ENCODE peak calls at places on chromosomes 13 and 19, in five cellular contexts. One of them, this sample, is unnamed.

GRCh38 chr19:21947775-21948174 is 63.0 kb downstream of the ZNF208 start:
- DNase-seq in K562: peak
- DNase-seq in HepG2: no peak
- DNase-seq in IMR-90: no peak
- DNase-seq in GM12878: no peak
- DNase-seq in this sample: peak

GRCh38 chr13:106535552-106536243 is at the start of gene EFNB2:
- DNase-seq in GM12878: peak
- DNase-seq in K562: peak
- DNase-seq in HepG2: peak
- DNase-seq in IMR-90: peak
- DNase-seq in this sample: peak

GRCh38 chr13:27276188-27276587 is 5.6 kb downstream of the RASL11A start:
- DNase-seq in GM12878: no peak
- DNase-seq in K562: no peak
- DNase-seq in HepG2: no peak
- DNase-seq in IMR-90: peak
- DNase-seq in this sample: peak

GRCh38 chr19:34300380-34300779 is 46.0 kb downstream of the GARRE1 start:
- DNase-seq in GM12878: no peak
- DNase-seq in HepG2: no peak
- DNase-seq in IMR-90: no peak
- DNase-seq in K562: no peak
- DNase-seq in this sample: no peak

GRCh38 chr13:97727991-97728390 is 225.5 kb upstream of the IPO5 start:
- DNase-seq in IMR-90: no peak
- DNase-seq in K562: no peak
- DNase-seq in GM12878: no peak
- DNase-seq in HepG2: no peak
- DNase-seq in this sample: no peak

GRCh38 chr13:77136902-77137420 is 110.0 kb upstream of the FBXL3 start:
- DNase-seq in GM12878: no peak
- DNase-seq in IMR-90: peak
- DNase-seq in HepG2: no peak
- DNase-seq in K562: no peak
- DNase-seq in this sample: no peak

GRCh38 chr19:46776927-46777911 is 11.2 kb downstream of the SLC1A5 start:
- DNase-seq in HepG2: no peak
- DNase-seq in GM12878: no peak
- DNase-seq in IMR-90: no peak
- DNase-seq in K562: peak
- DNase-seq in this sample: peak

GRCh38 chr13:25143693-25144092 is 28.4 kb downstream of the AMER2 start:
- DNase-seq in GM12878: no peak
- DNase-seq in HepG2: no peak
- DNase-seq in K562: no peak
- DNase-seq in IMR-90: no peak
- DNase-seq in this sample: no peak

GRCh38 chr13:97757807-97758206 is 195.7 kb upstream of the IPO5 start:
- DNase-seq in GM12878: no peak
- DNase-seq in HepG2: no peak
- DNase-seq in K562: no peak
- DNase-seq in IMR-90: no peak
- DNase-seq in this sample: no peak

GRCh38 chr19:57632987-57633831 is at the start of gene ZNF211:
- DNase-seq in GM12878: peak
- DNase-seq in IMR-90: peak
- DNase-seq in K562: peak
- DNase-seq in HepG2: peak
- DNase-seq in this sample: peak

GRCh38 chr13:27309401-27309958 is 38.9 kb downstream of the RASL11A start:
- DNase-seq in IMR-90: no peak
- DNase-seq in GM12878: no peak
- DNase-seq in HepG2: no peak
- DNase-seq in K562: no peak
- DNase-seq in this sample: no peak

GRCh38 chr19:35571406-35571965 is 8.0 kb upstream of the ATP4A start:
- DNase-seq in K562: no peak
- DNase-seq in GM12878: no peak
- DNase-seq in IMR-90: no peak
- DNase-seq in HepG2: no peak
- DNase-seq in this sample: no peak

GRCh38 chr19:46788968-46789338 is 559 bp upstream of the SLC1A5 start:
- DNase-seq in HepG2: no peak
- DNase-seq in IMR-90: no peak
- DNase-seq in GM12878: no peak
- DNase-seq in K562: no peak
- DNase-seq in this sample: no peak

GRCh38 chr13:111322916-111323331 is 2.5 kb downstream of the TEX29 start:
- DNase-seq in K562: no peak
- DNase-seq in GM12878: no peak
- DNase-seq in HepG2: no peak
- DNase-seq in IMR-90: no peak
- DNase-seq in this sample: no peak

GRCh38 chr19:31340059-31341025 is 8.9 kb downstream of the TSHZ3 start:
- DNase-seq in HepG2: no peak
- DNase-seq in IMR-90: peak
- DNase-seq in K562: no peak
- DNase-seq in GM12878: no peak
- DNase-seq in this sample: peak

GRCh38 chr13:81171065-81171647 is 830.2 kb upstream of the SPRY2 start:
- DNase-seq in GM12878: no peak
- DNase-seq in HepG2: peak
- DNase-seq in IMR-90: no peak
- DNase-seq in K562: peak
- DNase-seq in this sample: peak

GRCh38 chr19:53132231-53132991 is at the start of gene ZNF415:
- DNase-seq in K562: no peak
- DNase-seq in IMR-90: peak
- DNase-seq in GM12878: no peak
- DNase-seq in HepG2: no peak
- DNase-seq in this sample: peak

GRCh38 chr13:104011505-104012270 is 945.5 kb upstream of the SLC10A2 start:
- DNase-seq in IMR-90: no peak
- DNase-seq in GM12878: no peak
- DNase-seq in K562: no peak
- DNase-seq in HepG2: no peak
- DNase-seq in this sample: no peak

GRCh38 chr13:113646376-113646775 is 11.6 kb downstream of the ATP4B start:
- DNase-seq in K562: no peak
- DNase-seq in GM12878: no peak
- DNase-seq in IMR-90: no peak
- DNase-seq in HepG2: no peak
- DNase-seq in this sample: no peak

GRCh38 chr13:113643593-113643992 is 14.4 kb downstream of the ATP4B start:
- DNase-seq in K562: no peak
- DNase-seq in GM12878: no peak
- DNase-seq in HepG2: no peak
- DNase-seq in IMR-90: no peak
- DNase-seq in this sample: no peak

GRCh38 chr13:113646921-113647340 is 11.1 kb downstream of the ATP4B start:
- DNase-seq in K562: no peak
- DNase-seq in GM12878: no peak
- DNase-seq in IMR-90: no peak
- DNase-seq in HepG2: no peak
- DNase-seq in this sample: no peak

GRCh38 chr13:113644800-113645199 is 13.2 kb downstream of the ATP4B start:
- DNase-seq in GM12878: no peak
- DNase-seq in HepG2: no peak
- DNase-seq in IMR-90: no peak
- DNase-seq in K562: no peak
- DNase-seq in this sample: no peak

GRCh38 chr13:113645329-113645728 is 12.7 kb downstream of the ATP4B start:
- DNase-seq in K562: no peak
- DNase-seq in GM12878: no peak
- DNase-seq in HepG2: no peak
- DNase-seq in IMR-90: no peak
- DNase-seq in this sample: no peak
- TF ChIP-seq MXI1 in K562: no peak
- TF ChIP-seq MXI1 in GM12878: no peak
- TF ChIP-seq MXI1 in HepG2: no peak
- TF ChIP-seq MXI1 in IMR-90: no peak
- TF ChIP-seq MXI1 in this sample: no peak

GRCh38 chr13:45184693-45185092 is 16.2 kb downstream of the KCTD4 start:
- DNase-seq in HepG2: no peak
- DNase-seq in GM12878: no peak
- DNase-seq in IMR-90: no peak
- DNase-seq in K562: no peak
- DNase-seq in this sample: no peak

GRCh38 chr13:45180713-45181601 is 19.9 kb downstream of the KCTD4 start:
- DNase-seq in IMR-90: peak
- DNase-seq in HepG2: no peak
- DNase-seq in GM12878: no peak
- DNase-seq in K562: no peak
- DNase-seq in this sample: no peak

GRCh38 chr13:45180303-45180702 is 20.5 kb downstream of the KCTD4 start:
- DNase-seq in GM12878: no peak
- DNase-seq in K562: no peak
- DNase-seq in HepG2: no peak
- DNase-seq in IMR-90: no peak
- DNase-seq in this sample: no peak

GRCh38 chr13:45179428-45179827 is 21.4 kb downstream of the KCTD4 start:
- DNase-seq in GM12878: no peak
- DNase-seq in K562: no peak
- DNase-seq in IMR-90: peak
- DNase-seq in HepG2: peak
- DNase-seq in this sample: no peak

GRCh38 chr13:45185286-45185685 is 15.6 kb downstream of the KCTD4 start:
- DNase-seq in K562: no peak
- DNase-seq in IMR-90: no peak
- DNase-seq in GM12878: no peak
- DNase-seq in HepG2: no peak
- DNase-seq in this sample: no peak
- TF ChIP-seq MXI1 in K562: no peak
- TF ChIP-seq MXI1 in IMR-90: no peak
- TF ChIP-seq MXI1 in GM12878: no peak
- TF ChIP-seq MXI1 in HepG2: no peak
- TF ChIP-seq MXI1 in this sample: no peak

GRCh38 chr19:3110126-3110825 is 16.1 kb downstream of the GNA11 start:
- DNase-seq in HepG2: no peak
- DNase-seq in GM12878: no peak
- DNase-seq in K562: no peak
- DNase-seq in IMR-90: no peak
- DNase-seq in this sample: no peak

GRCh38 chr19:3111586-3112247 is 17.6 kb downstream of the GNA11 start:
- DNase-seq in IMR-90: no peak
- DNase-seq in GM12878: no peak
- DNase-seq in K562: no peak
- DNase-seq in HepG2: no peak
- DNase-seq in this sample: no peak

GRCh38 chr19:3108775-3109174 is 14.6 kb downstream of the GNA11 start:
- DNase-seq in GM12878: no peak
- DNase-seq in IMR-90: peak
- DNase-seq in K562: peak
- DNase-seq in HepG2: peak
- DNase-seq in this sample: peak

GRCh38 chr19:3107658-3108057 is 13.5 kb downstream of the GNA11 start:
- DNase-seq in GM12878: no peak
- DNase-seq in K562: no peak
- DNase-seq in IMR-90: no peak
- DNase-seq in HepG2: no peak
- DNase-seq in this sample: no peak

GRCh38 chr19:3109491-3109890 is 15.3 kb downstream of the GNA11 start:
- DNase-seq in GM12878: no peak
- DNase-seq in IMR-90: no peak
- DNase-seq in K562: no peak
- DNase-seq in HepG2: no peak
- DNase-seq in this sample: no peak
- TF ChIP-seq MXI1 in GM12878: no peak
- TF ChIP-seq MXI1 in IMR-90: no peak
- TF ChIP-seq MXI1 in K562: no peak
- TF ChIP-seq MXI1 in HepG2: no peak
- TF ChIP-seq MXI1 in this sample: no peak

GRCh38 chr19:49533551-49534488 is 6.0 kb downstream of the RCN3 start:
- DNase-seq in K562: peak
- DNase-seq in IMR-90: peak
- DNase-seq in HepG2: no peak
- DNase-seq in GM12878: peak
- DNase-seq in this sample: peak
- TF ChIP-seq MXI1 in K562: peak
- TF ChIP-seq MXI1 in IMR-90: peak
- TF ChIP-seq MXI1 in HepG2: no peak
- TF ChIP-seq MXI1 in GM12878: peak
- TF ChIP-seq MXI1 in this sample: peak

GRCh38 chr13:20188649-20189553 is 3.8 kb downstream of the GJB2 start:
- DNase-seq in IMR-90: no peak
- DNase-seq in HepG2: no peak
- DNase-seq in K562: peak
- DNase-seq in GM12878: no peak
- DNase-seq in this sample: peak
- TF ChIP-seq MXI1 in IMR-90: no peak
- TF ChIP-seq MXI1 in HepG2: no peak
- TF ChIP-seq MXI1 in K562: no peak
- TF ChIP-seq MXI1 in GM12878: no peak
- TF ChIP-seq MXI1 in this sample: no peak

DNA sequence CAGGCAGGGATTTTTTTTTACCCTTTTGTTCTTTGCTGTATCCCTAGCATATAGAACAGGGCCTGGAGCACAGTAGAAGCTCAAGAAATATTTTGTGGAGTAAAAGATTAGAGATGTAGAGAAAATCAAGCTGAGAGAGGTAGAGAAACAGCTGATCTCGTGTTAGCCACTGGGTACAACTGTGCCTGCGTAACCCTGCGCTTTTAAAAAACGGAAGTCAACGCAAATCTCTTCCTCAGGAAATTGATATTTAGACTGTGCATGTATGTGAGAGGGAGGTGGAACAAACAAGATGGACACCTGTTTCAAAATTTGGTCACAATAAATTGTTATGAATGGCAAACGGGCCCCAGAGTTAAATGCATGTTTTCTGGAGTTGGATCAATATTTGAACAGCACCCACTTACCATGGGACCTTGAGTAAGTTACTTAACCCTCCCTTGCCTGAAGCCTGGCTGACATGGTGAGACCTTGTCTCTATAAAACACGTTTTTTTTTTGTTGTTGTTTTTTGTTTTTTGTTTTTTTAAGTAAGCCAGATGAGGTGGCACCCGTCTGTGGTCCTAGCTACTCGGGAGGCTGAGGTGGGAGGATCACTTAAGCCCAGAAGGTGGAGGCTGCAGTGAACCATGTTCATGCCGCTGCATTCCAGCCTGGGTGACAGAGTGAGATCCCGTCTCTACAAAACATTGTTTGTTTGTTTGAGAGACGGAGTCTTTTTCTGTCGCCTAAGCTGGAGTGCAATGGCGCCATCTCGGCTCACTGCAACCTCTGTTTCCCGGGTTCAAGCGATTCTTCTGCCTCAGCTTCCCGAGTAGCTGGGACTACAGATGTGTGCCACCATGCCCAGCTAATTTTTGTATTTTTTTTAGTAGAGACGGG is 3.3 kb upstream of the EPOR start:
- DNase-seq in K562: no peak
- DNase-seq in IMR-90: no peak
- DNase-seq in GM12878: no peak
- DNase-seq in HepG2: peak
- DNase-seq in this sample: no peak
- TF ChIP-seq MXI1 in K562: no peak
- TF ChIP-seq MXI1 in IMR-90: no peak
- TF ChIP-seq MXI1 in GM12878: no peak
- TF ChIP-seq MXI1 in HepG2: no peak
- TF ChIP-seq MXI1 in this sample: no peak

This sample was measured in SK-N-SH.